ENCODE peak calls at places on chromosome 18, in five cellular contexts. B, L, T, E and S are unnamed samples.

GRCh38 chr18:23578891-23579653 is 7.2 kb downstream of the NPC1 start:
- DNase-seq in B (no peak), L (no peak), T (no peak), E (no peak), S (no peak)

GRCh38 chr18:34224423-34225217 is at the start of gene NOL4:
- DNase-seq in B (peak; percentile 10), L (no peak), T (no peak), E (peak; percentile 56), S (peak; percentile 53)

GRCh38 chr18:33440011-33440383 is 524 bp downstream of the CCDC178 start:
- DNase-seq in B (peak; percentile 21), L (peak; percentile 18), T (no peak), E (peak; percentile 43), S (no peak)

GRCh38 chr18:37393945-37394609 is 171.5 kb downstream of the CELF4 start:
- DNase-seq in B (peak; percentile 83), L (peak; percentile 89), T (no peak), E (peak; percentile 58), S (peak; percentile 55)

GRCh38 chr18:9025104-9025838 is 77.2 kb upstream of the NDUFV2 start:
- DNase-seq in B (no peak), L (no peak), T (peak; percentile 89), E (no peak), S (no peak)

GRCh38 chr18:11987527-11987926 is 6.2 kb downstream of the IMPA2 start:
- DNase-seq in B (no peak), L (no peak), T (no peak), E (no peak), S (no peak)

GRCh38 chr18:30632058-30632718 is 410.4 kb downstream of the DSC3 start:
- DNase-seq in B (no peak), L (no peak), T (no peak), E (no peak), S (no peak)

GRCh38 chr18:42883177-42883576 is 232.3 kb downstream of the RIT2 start:
- DNase-seq in B (no peak), L (no peak), T (no peak), E (no peak), S (no peak)

GRCh38 chr18:29164020-29164706 is 987.2 kb upstream of the CDH2 start:
- DNase-seq in B (no peak), L (no peak), T (peak; percentile 72), E (no peak), S (no peak)

GRCh38 chr18:14928396-14928795 is 180.4 kb downstream of the ANKRD30B start:
- DNase-seq in B (no peak), L (no peak), T (no peak), E (no peak), S (peak; percentile 60)

GRCh38 chr18:58117685-58118403 is 73.8 kb downstream of the NEDD4L start:
- DNase-seq in B (no peak), L (peak; percentile 73), T (peak; percentile 34), E (peak; percentile 69), S (no peak)

GRCh38 chr18:48123965-48124364 is 193.5 kb upstream of the SMAD2 start:
- DNase-seq in B (no peak), L (no peak), T (no peak), E (no peak), S (no peak)

GRCh38 chr18:48123324-48123723 is 192.9 kb upstream of the SMAD2 start:
- DNase-seq in B (no peak), L (no peak), T (no peak), E (no peak), S (no peak)

GRCh38 chr18:48125724-48126123 is 195.3 kb upstream of the SMAD2 start:
- DNase-seq in B (no peak), L (no peak), T (no peak), E (no peak), S (no peak)

GRCh38 chr18:48126240-48126639 is 195.8 kb upstream of the SMAD2 start:
- DNase-seq in B (no peak), L (no peak), T (no peak), E (no peak), S (no peak)

DNA sequence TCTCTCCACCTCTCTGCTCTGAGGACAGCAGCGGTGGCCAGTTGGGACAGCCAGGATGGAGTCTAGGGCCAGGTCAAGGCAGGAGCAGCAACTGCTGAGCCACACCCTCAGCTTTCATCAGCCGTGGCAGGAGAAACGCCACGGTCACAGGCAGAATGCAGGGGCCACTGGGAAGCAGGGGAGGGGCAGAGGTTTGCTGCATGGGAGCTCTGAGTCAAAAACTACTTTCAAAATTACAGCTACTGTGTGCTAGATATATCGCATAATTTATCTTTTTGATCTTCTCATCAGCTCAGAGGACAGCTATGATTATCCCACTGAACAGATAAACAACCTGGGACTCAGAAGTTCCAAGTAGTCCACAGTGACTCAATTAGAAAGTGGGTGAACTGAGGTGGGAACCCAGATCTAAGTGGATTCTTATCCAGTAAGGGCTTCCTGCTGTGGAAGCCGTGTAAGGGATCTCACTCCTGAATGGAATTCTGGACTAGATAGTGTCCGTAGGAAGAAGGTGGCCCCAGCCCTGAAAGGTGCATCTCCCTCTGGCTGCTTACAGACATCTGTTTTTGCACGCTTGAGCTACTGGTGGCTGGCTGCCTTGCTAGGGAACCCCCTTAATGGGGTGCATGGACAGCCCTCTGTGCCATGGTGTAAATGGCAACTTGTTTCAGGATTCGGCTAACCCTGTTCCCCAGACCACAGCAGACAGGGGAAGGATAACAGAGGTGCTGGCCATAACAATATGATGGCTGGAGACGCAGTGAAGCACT is 194.6 kb upstream of the SMAD2 start:
- DNase-seq in B (no peak), L (no peak), T (no peak), E (no peak), S (no peak)
- H3K27me3 ChIP-seq in B (no peaks in the 10 kb centered on the region), L (peaks cover 13% of the 10 kb centered on the region), T (peaks cover 4% of the 10 kb centered on the region), E (no peaks in the 10 kb centered on the region), S (no peaks in the 10 kb centered on the region)

DNA sequence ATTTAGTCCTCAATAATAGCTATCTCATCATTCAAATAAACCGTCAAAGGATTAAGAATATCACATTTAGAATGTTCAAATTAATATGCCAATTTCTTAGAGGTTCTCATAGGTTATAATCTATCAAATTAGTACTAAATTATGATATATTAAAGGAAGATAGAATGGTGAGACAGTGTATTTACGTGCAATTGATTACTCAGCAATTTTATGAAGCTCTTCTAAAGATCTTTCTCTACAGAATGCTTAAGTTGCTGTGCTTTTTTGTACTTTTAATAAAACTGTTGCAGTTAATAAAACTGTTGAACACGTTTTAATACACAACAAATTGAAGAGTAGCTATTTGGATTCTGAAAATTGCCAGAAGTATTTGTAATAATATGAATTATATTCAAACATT is 39.0 kb downstream of the RELCH start:
- DNase-seq in B (no peak), L (no peak), T (no peak), E (no peak), S (no peak)
- H3K36me3 ChIP-seq in B (peaks cover 99% of the 10 kb centered on the region), L (peaks cover 26% of the 10 kb centered on the region), T (peaks cover 11% of the 10 kb centered on the region), E (peaks cover 23% of the 10 kb centered on the region), S (peaks cover 15% of the 10 kb centered on the region)

GRCh38 chr18:13448028-13448795 is 229.7 kb downstream of the LDLRAD4 start:
- DNase-seq in B (no peak), L (no peak), T (no peak), E (no peak), S (no peak)
- H3K4me3 ChIP-seq in B (no peak overlapping the region), L (no peak overlapping the region), T (no peak overlapping the region), E (no peak overlapping the region), S (no peak overlapping the region)

GRCh38 chr18:45606007-45606406 is 9.3 kb upstream of the SLC14A2 start:
- DNase-seq in B (no peak), L (no peak), T (no peak), E (no peak), S (no peak)
- H3K27me3 ChIP-seq in B (no peaks in the 10 kb centered on the region), L (no peaks in the 10 kb centered on the region), T (peaks cover 67% of the 10 kb centered on the region), E (no peaks in the 10 kb centered on the region), S (no peaks in the 10 kb centered on the region)